ENCODE peak calls at places on chromosomes 3 and 15, in seven cellular contexts. One of them, this sample, is unnamed.

GRCh38 chr15:37095993-37096877 is 4.1 kb downstream of the MEIS2 start:
- DNase-seq in A549: no peak
- DNase-seq in K562: no peak
- DNase-seq in WTC11: peak
- DNase-seq in GM12878: no peak
- DNase-seq in HepG2: no peak
- DNase-seq in SK-N-SH: peak
- DNase-seq in this sample: no peak

GRCh38 chr15:80991446-80991845 is 1.8 kb upstream of the MESD start:
- DNase-seq in WTC11: no peak
- DNase-seq in HepG2: no peak
- DNase-seq in SK-N-SH: no peak
- DNase-seq in GM12878: no peak
- DNase-seq in K562: peak
- DNase-seq in A549: no peak
- DNase-seq in this sample: peak

GRCh38 chr3:149120051-149120972 is 9.1 kb upstream of the HPS3 start:
- DNase-seq in WTC11: no peak
- DNase-seq in GM12878: peak
- DNase-seq in K562: peak
- DNase-seq in SK-N-SH: peak
- DNase-seq in HepG2: peak
- DNase-seq in A549: peak
- DNase-seq in this sample: peak

GRCh38 chr3:175865724-175866123 is 1006.6 kb downstream of the NAALADL2 start:
- DNase-seq in HepG2: no peak
- DNase-seq in K562: no peak
- DNase-seq in A549: no peak
- DNase-seq in WTC11: no peak
- DNase-seq in SK-N-SH: no peak
- DNase-seq in GM12878: no peak
- DNase-seq in this sample: no peak

GRCh38 chr15:51625236-51625635 is 2.7 kb upstream of the DMXL2 start:
- DNase-seq in HepG2: no peak
- DNase-seq in A549: no peak
- DNase-seq in K562: no peak
- DNase-seq in SK-N-SH: no peak
- DNase-seq in GM12878: peak
- DNase-seq in WTC11: no peak
- DNase-seq in this sample: no peak

GRCh38 chr3:12840591-12841084 is 727 bp downstream of the RPL32 start:
- DNase-seq in HepG2: no peak
- DNase-seq in GM12878: no peak
- DNase-seq in A549: no peak
- DNase-seq in SK-N-SH: no peak
- DNase-seq in WTC11: no peak
- DNase-seq in K562: no peak
- DNase-seq in this sample: no peak

GRCh38 chr15:66496951-66497501 is 536 bp downstream of the SNAPC5 start:
- DNase-seq in WTC11: no peak
- DNase-seq in A549: no peak
- DNase-seq in GM12878: no peak
- DNase-seq in K562: peak
- DNase-seq in HepG2: peak
- DNase-seq in SK-N-SH: no peak
- DNase-seq in this sample: no peak

GRCh38 chr15:52855157-52855556 is 65.0 kb upstream of the ONECUT1 start:
- DNase-seq in HepG2: no peak
- DNase-seq in WTC11: no peak
- DNase-seq in GM12878: no peak
- DNase-seq in K562: no peak
- DNase-seq in A549: no peak
- DNase-seq in SK-N-SH: no peak
- DNase-seq in this sample: no peak

GRCh38 chr15:63600001-63600645 is 2.9 kb downstream of the FBXL22 start:
- DNase-seq in WTC11: peak
- DNase-seq in SK-N-SH: no peak
- DNase-seq in GM12878: no peak
- DNase-seq in A549: peak
- DNase-seq in HepG2: no peak
- DNase-seq in K562: no peak
- DNase-seq in this sample: no peak

GRCh38 chr3:181793006-181793405 is 81.3 kb downstream of the SOX2 start:
- DNase-seq in SK-N-SH: no peak
- DNase-seq in K562: no peak
- DNase-seq in A549: no peak
- DNase-seq in HepG2: no peak
- DNase-seq in WTC11: no peak
- DNase-seq in GM12878: no peak
- DNase-seq in this sample: no peak

GRCh38 chr3:170355738-170356595 is 1.5 kb upstream of the SKIL start:
- DNase-seq in A549: no peak
- DNase-seq in HepG2: no peak
- DNase-seq in GM12878: peak
- DNase-seq in SK-N-SH: peak
- DNase-seq in WTC11: peak
- DNase-seq in K562: peak
- DNase-seq in this sample: peak

GRCh38 chr15:65796610-65797012 is 4.5 kb upstream of the DENND4A start:
- DNase-seq in A549: peak
- DNase-seq in WTC11: no peak
- DNase-seq in SK-N-SH: no peak
- DNase-seq in K562: no peak
- DNase-seq in HepG2: no peak
- DNase-seq in GM12878: no peak
- DNase-seq in this sample: peak

GRCh38 chr15:29323557-29323956 is 53.9 kb upstream of the NSMCE3 start:
- DNase-seq in GM12878: no peak
- DNase-seq in SK-N-SH: no peak
- DNase-seq in A549: no peak
- DNase-seq in HepG2: no peak
- DNase-seq in K562: no peak
- DNase-seq in WTC11: no peak
- DNase-seq in this sample: no peak

GRCh38 chr3:127342735-127343134 is 54.9 kb upstream of the PRR20G start:
- DNase-seq in K562: no peak
- DNase-seq in A549: no peak
- DNase-seq in GM12878: no peak
- DNase-seq in WTC11: peak
- DNase-seq in HepG2: no peak
- DNase-seq in SK-N-SH: no peak
- DNase-seq in this sample: no peak

DNA sequence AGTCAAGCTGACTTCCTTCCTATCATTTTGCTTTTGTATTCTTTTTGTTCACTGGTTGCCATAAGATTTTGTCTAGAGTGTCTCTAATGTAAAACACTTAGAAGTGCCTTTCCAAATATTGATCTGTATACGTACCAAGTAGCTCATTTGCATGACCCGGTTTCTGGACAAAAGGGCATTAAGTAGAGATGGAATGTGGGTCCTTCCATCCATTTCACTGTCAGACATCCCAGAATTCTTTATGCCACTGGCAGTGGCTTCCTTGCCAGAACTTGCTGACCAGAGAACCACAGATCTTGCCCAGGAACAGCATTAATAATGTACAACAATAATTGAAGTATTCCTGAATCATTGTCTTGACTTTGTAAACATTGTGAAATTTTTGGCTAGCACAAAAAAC is 63.7 kb downstream of the PEX5L start:
- DNase-seq in WTC11: no peak
- DNase-seq in GM12878: no peak
- DNase-seq in HepG2: no peak
- DNase-seq in A549: no peak
- DNase-seq in K562: no peak
- DNase-seq in SK-N-SH: no peak
- DNase-seq in this sample: no peak
- TF ChIP-seq USF2 in WTC11: no peak
- TF ChIP-seq USF2 in GM12878: no peak
- TF ChIP-seq USF2 in HepG2: no peak
- TF ChIP-seq USF2 in A549: no peak
- TF ChIP-seq USF2 in K562: no peak
- TF ChIP-seq USF2 in SK-N-SH: no peak
- TF ChIP-seq USF2 in this sample: no peak

GRCh38 chr3:189937302-189938255 is 183.1 kb downstream of the P3H2 start:
- DNase-seq in SK-N-SH: no peak
- DNase-seq in GM12878: no peak
- DNase-seq in WTC11: no peak
- DNase-seq in A549: peak
- DNase-seq in K562: no peak
- DNase-seq in HepG2: no peak
- DNase-seq in this sample: peak
- TF ChIP-seq USF2 in SK-N-SH: no peak
- TF ChIP-seq USF2 in GM12878: no peak
- TF ChIP-seq USF2 in WTC11: no peak
- TF ChIP-seq USF2 in A549: no peak
- TF ChIP-seq USF2 in K562: no peak
- TF ChIP-seq USF2 in HepG2: no peak
- TF ChIP-seq USF2 in this sample: no peak

GRCh38 chr3:194740859-194741486 is 55.3 kb downstream of the FAM43A start:
- DNase-seq in K562: no peak
- DNase-seq in SK-N-SH: no peak
- DNase-seq in GM12878: no peak
- DNase-seq in WTC11: no peak
- DNase-seq in HepG2: peak
- DNase-seq in A549: peak
- DNase-seq in this sample: peak
- TF ChIP-seq USF2 in K562: no peak
- TF ChIP-seq USF2 in SK-N-SH: no peak
- TF ChIP-seq USF2 in GM12878: no peak
- TF ChIP-seq USF2 in WTC11: no peak
- TF ChIP-seq USF2 in HepG2: no peak
- TF ChIP-seq USF2 in A549: no peak
- TF ChIP-seq USF2 in this sample: no peak

GRCh38 chr3:10933021-10933420 is 59.5 kb upstream of the SLC6A1 start:
- DNase-seq in SK-N-SH: no peak
- DNase-seq in HepG2: no peak
- DNase-seq in A549: no peak
- DNase-seq in WTC11: no peak
- DNase-seq in GM12878: no peak
- DNase-seq in K562: no peak
- DNase-seq in this sample: no peak

GRCh38 chr3:10933470-10933957 is 59.0 kb upstream of the SLC6A1 start:
- DNase-seq in WTC11: no peak
- DNase-seq in SK-N-SH: no peak
- DNase-seq in GM12878: no peak
- DNase-seq in K562: no peak
- DNase-seq in A549: no peak
- DNase-seq in HepG2: no peak
- DNase-seq in this sample: no peak

GRCh38 chr3:10930641-10931040 is 61.9 kb upstream of the SLC6A1 start:
- DNase-seq in WTC11: no peak
- DNase-seq in GM12878: no peak
- DNase-seq in A549: no peak
- DNase-seq in HepG2: no peak
- DNase-seq in K562: no peak
- DNase-seq in SK-N-SH: no peak
- DNase-seq in this sample: no peak

GRCh38 chr3:10933958-10934481 is 58.5 kb upstream of the SLC6A1 start:
- DNase-seq in K562: no peak
- DNase-seq in GM12878: no peak
- DNase-seq in A549: peak
- DNase-seq in SK-N-SH: no peak
- DNase-seq in WTC11: no peak
- DNase-seq in HepG2: no peak
- DNase-seq in this sample: peak

GRCh38 chr3:10932596-10932995 is 60.0 kb upstream of the SLC6A1 start:
- DNase-seq in SK-N-SH: no peak
- DNase-seq in WTC11: no peak
- DNase-seq in HepG2: no peak
- DNase-seq in GM12878: no peak
- DNase-seq in A549: no peak
- DNase-seq in K562: no peak
- DNase-seq in this sample: no peak
- TF ChIP-seq USF2 in SK-N-SH: no peak
- TF ChIP-seq USF2 in WTC11: no peak
- TF ChIP-seq USF2 in HepG2: no peak
- TF ChIP-seq USF2 in GM12878: no peak
- TF ChIP-seq USF2 in A549: no peak
- TF ChIP-seq USF2 in K562: no peak
- TF ChIP-seq USF2 in this sample: no peak